ENCODE peak calls at places on chromosomes 2 and 18, in ten cellular contexts. O is right cardiac atrium; P is activated T-cell treated with anti-CD3 and anti-CD28 coated beads, Interleukin-2, amount 50 U/mL, for 4 hours; J is cardiac fibroblast; T is HEK293T; H is effector memory CD8-positive, alpha-beta T cell; W is NT2/D1; G is astrocyte of the spinal cord; B is RWPE1; Z is right atrium auricular region. N is an unnamed sample.

GRCh38 chr2:236166157-236166780 is 1.9 kb downstream of the GBX2 start:
- DNase-seq in J (no peak), Z (no peak), W (no peak), P (no peak), O (peak), T (no peak), B (no peak), G (no peak), H (no peak), N (peak)

GRCh38 chr2:8587920-8588830 is 93.7 kb upstream of the ID2 start:
- DNase-seq in P (no peak), G (no peak), H (peak), T (no peak), B (no peak), W (no peak), O (no peak), J (no peak), Z (no peak), N (peak)

GRCh38 chr2:43185146-43185545 is 41.3 kb downstream of the ZFP36L2 start:
- DNase-seq in J (no peak), W (no peak), B (no peak), Z (no peak), P (no peak), T (no peak), H (no peak), O (peak), G (peak), N (no peak)

GRCh38 chr18:73784853-73785252 is 362.8 kb downstream of the FBXO15 start:
- DNase-seq in W (no peak), O (no peak), B (no peak), H (no peak), P (no peak), Z (no peak), J (no peak), T (no peak), G (no peak), N (no peak)

GRCh38 chr2:225112362-225113111 is 70.3 kb upstream of the DOCK10 start:
- DNase-seq in H (no peak), P (no peak), B (no peak), Z (no peak), W (no peak), G (no peak), T (no peak), J (no peak), O (no peak), N (no peak)

GRCh38 chr18:28041366-28041765 is 135.6 kb downstream of the CDH2 start:
- DNase-seq in G (peak), P (no peak), Z (no peak), O (no peak), B (no peak), J (peak), W (no peak), T (no peak), H (no peak), N (no peak)

GRCh38 chr18:8706981-8707940 is 1.9 kb downstream of the MTCL1 start:
- DNase-seq in P (no peak), J (peak), T (peak), W (no peak), H (no peak), G (peak), O (peak), Z (no peak), B (peak), N (peak)

GRCh38 chr2:25964891-25965290 is 17.4 kb downstream of the KIF3C start:
- DNase-seq in J (peak), P (no peak), T (no peak), W (no peak), G (no peak), Z (no peak), O (no peak), B (no peak), H (no peak), N (no peak)

GRCh38 chr2:207165121-207166038 is at the start of gene KLF7:
- DNase-seq in T (peak), O (peak), W (no peak), B (no peak), Z (peak), G (peak), P (peak), H (peak), J (peak), N (peak)

GRCh38 chr18:23194150-23194968 is 59.1 kb downstream of the CABLES1 start:
- DNase-seq in B (no peak), Z (no peak), P (no peak), W (no peak), H (no peak), O (no peak), G (peak), T (no peak), J (peak), N (no peak)

GRCh38 chr2:85468096-85468703 is 49.7 kb downstream of the SH2D6 start:
- DNase-seq in B (no peak), H (no peak), W (no peak), G (no peak), P (no peak), J (no peak), O (no peak), Z (no peak), T (no peak), N (no peak)

GRCh38 chr2:108324531-108325256 is 36.0 kb downstream of the SULT1C2 start:
- DNase-seq in J (peak), W (no peak), T (no peak), B (peak), H (no peak), O (no peak), G (peak), P (no peak), Z (no peak), N (no peak)

GRCh38 chr2:135745545-135745944 is 3.9 kb downstream of the UBXN4 start:
- DNase-seq in Z (no peak), H (no peak), T (no peak), O (no peak), G (peak), P (no peak), J (peak), W (no peak), B (peak), N (no peak)

GRCh38 chr18:56490942-56491341 is 147.4 kb downstream of the TXNL1 start:
- DNase-seq in P (no peak), O (no peak), G (no peak), W (no peak), Z (no peak), H (no peak), B (no peak), J (no peak), T (no peak), N (no peak)

GRCh38 chr2:237486819-237487448 is at the start of gene MLPH:
- DNase-seq in B (peak), P (no peak), W (no peak), O (peak), H (no peak), G (peak), Z (no peak), J (peak), T (no peak), N (peak)

GRCh38 chr18:22517356-22517755 is 99.6 kb upstream of the CTAGE1 start:
- DNase-seq in O (no peak), H (no peak), W (no peak), P (no peak), J (peak), T (no peak), B (no peak), Z (no peak), G (no peak), N (no peak)

GRCh38 chr18:54558609-54559585 is 32.1 kb upstream of the DYNAP start:
- DNase-seq in H (no peak), B (peak), P (no peak), T (no peak), W (no peak), Z (no peak), J (peak), O (no peak), G (peak), N (peak)

GRCh38 chr2:31008571-31009114 is 129.6 kb downstream of the GALNT14 start:
- DNase-seq in H (no peak), W (no peak), J (no peak), G (no peak), O (no peak), Z (no peak), T (peak), B (no peak), P (no peak), N (no peak)

GRCh38 chr2:238601433-238602222 is 174.9 kb downstream of the ASB1 start:
- DNase-seq in Z (no peak), H (no peak), P (no peak), O (no peak), B (no peak), J (peak), W (no peak), G (peak), T (no peak), N (no peak)

GRCh38 chr2:219612605-219613286 is 14.7 kb upstream of the SLC4A3 start:
- DNase-seq in P (no peak), B (no peak), H (peak), Z (no peak), T (no peak), O (no peak), J (no peak), W (no peak), G (no peak), N (no peak)

GRCh38 chr18:55243255-55243654 is 284.0 kb upstream of the CCDC68 start:
- DNase-seq in H (no peak), W (no peak), O (no peak), G (no peak), B (no peak), Z (no peak), J (no peak), P (no peak), T (no peak), N (no peak)

GRCh38 chr2:102114851-102115497 is 27.6 kb upstream of the IL1R1 start:
- DNase-seq in G (no peak), B (no peak), T (no peak), O (no peak), W (no peak), Z (no peak), H (no peak), P (no peak), J (peak), N (no peak)